ENCODE peak calls at places on chromosomes 7 and 10, in eight cellular contexts. W is A549, Q is colonic mucosa, C is endodermal cell, V is psoas muscle, Z is GM12878, M is IMR-90, O is heart right ventricle. K is an unnamed sample.

GRCh38 chr7:157593541-157593940 is 256.7 kb downstream of the DNAJB6 start:
- DNase-seq in M (no peak), Z (no peak), Q (no peak), W (no peak), C (no peak), V (no peak), O (no peak), K (no peak)

GRCh38 chr7:137390076-137390475 is 46.5 kb upstream of the PTN start:
- DNase-seq in W (no peak), M (no peak), C (no peak), O (no peak), Z (no peak), V (no peak), Q (no peak), K (no peak)

GRCh38 chr10:10975647-10976046 is 42.0 kb upstream of the CELF2 start:
- DNase-seq in M (no peak), V (no peak), W (no peak), Z (no peak), O (no peak), C (no peak), Q (no peak), K (no peak)

GRCh38 chr7:93150200-93150835 is 2.1 kb upstream of the SAMD9L start:
- DNase-seq in M (peak), Z (no peak), O (no peak), Q (no peak), C (no peak), V (no peak), W (peak), K (no peak)

GRCh38 chr7:148699024-148699771 is 495 bp downstream of the CUL1 start:
- DNase-seq in V (peak), O (peak), W (peak), C (peak), M (peak), Z (no peak), Q (peak), K (no peak)

GRCh38 chr7:149845257-149845980 is 7.2 kb downstream of the ZNF862 start:
- DNase-seq in M (no peak), Z (no peak), Q (no peak), V (no peak), W (no peak), O (no peak), C (no peak), K (no peak)

GRCh38 chr10:121450247-121450646 is 148.0 kb downstream of the FGFR2 start:
- DNase-seq in M (no peak), V (no peak), W (no peak), Z (no peak), C (peak), Q (no peak), O (no peak), K (no peak)

GRCh38 chr10:102114861-102115618 is 5.1 kb downstream of the LDB1 start:
- DNase-seq in W (peak), O (peak), C (peak), V (peak), Q (peak), Z (no peak), M (peak), K (peak)

GRCh38 chr7:81492910-81493309 is 276.9 kb downstream of the HGF start:
- DNase-seq in Z (no peak), V (no peak), C (no peak), O (no peak), M (no peak), Q (no peak), W (peak), K (no peak)

GRCh38 chr7:89042963-89043362 is 247.4 kb upstream of the TEX47 start:
- DNase-seq in Q (no peak), W (no peak), C (no peak), Z (no peak), M (no peak), V (no peak), O (no peak), K (no peak)

GRCh38 chr7:5699951-5700384 is 81.5 kb downstream of the RNF216 start:
- DNase-seq in C (no peak), M (peak), Q (no peak), Z (peak), V (no peak), W (no peak), O (no peak), K (no peak)

GRCh38 chr7:30182186-30182585 is 47.4 kb downstream of the MTURN start:
- DNase-seq in M (no peak), V (no peak), Q (no peak), Z (no peak), W (no peak), O (peak), C (no peak), K (no peak)

GRCh38 chr7:131105294-131105802 is 222.3 kb upstream of the MKLN1 start:
- DNase-seq in M (peak), C (peak), O (no peak), W (peak), Z (no peak), V (no peak), Q (no peak), K (peak)

GRCh38 chr10:132893090-132893489 is 49.3 kb downstream of the CFAP46 start:
- DNase-seq in C (no peak), W (no peak), M (no peak), Q (no peak), V (no peak), Z (no peak), O (no peak), K (no peak)

GRCh38 chr10:133207041-133207600 is 22.9 kb upstream of the UTF1 start:
- DNase-seq in W (no peak), Z (no peak), C (no peak), O (no peak), M (no peak), V (no peak), Q (no peak), K (no peak)

GRCh38 chr10:79241990-79242619 is 105.2 kb upstream of the PPIF start:
- DNase-seq in W (no peak), Q (peak), M (peak), O (peak), Z (no peak), C (peak), V (peak), K (peak)

GRCh38 chr7:51029586-51030230 is 247.0 kb upstream of the GRB10 start:
- DNase-seq in W (no peak), C (no peak), Z (no peak), V (no peak), O (no peak), Q (no peak), M (peak), K (peak)

GRCh38 chr10:3924344-3924743 is 139.3 kb upstream of the KLF6 start:
- DNase-seq in O (no peak), V (no peak), W (no peak), Z (no peak), C (no peak), Q (no peak), M (peak), K (peak)

GRCh38 chr10:6222755-6223154 is 20.0 kb downstream of the PFKFB3 start:
- DNase-seq in Z (no peak), C (no peak), M (no peak), W (no peak), O (no peak), V (no peak), Q (no peak), K (no peak)

GRCh38 chr10:131852161-131852822 is 48.5 kb upstream of the PPP2R2D start:
- DNase-seq in W (no peak), Z (no peak), C (peak), M (no peak), O (no peak), Q (no peak), V (no peak), K (no peak)

GRCh38 chr7:99504281-99504602 is 220 bp upstream of the ZKSCAN5 start:
- DNase-seq in Z (no peak), M (no peak), O (no peak), W (no peak), V (no peak), Q (no peak), C (peak), K (no peak)

GRCh38 chr10:88374392-88375145 is 208.5 kb downstream of the RNLS start:
- DNase-seq in W (no peak), M (no peak), C (no peak), Z (no peak), V (no peak), Q (peak), O (no peak), K (no peak)

GRCh38 chr7:126790763-126791162 is 462.0 kb downstream of the GRM8 start:
- DNase-seq in W (no peak), M (no peak), C (no peak), O (no peak), Q (no peak), V (no peak), Z (no peak), K (no peak)

GRCh38 chr10:72069751-72070501 is 18.4 kb downstream of the SPOCK2 start:
- DNase-seq in O (no peak), Q (no peak), M (no peak), Z (no peak), V (no peak), C (peak), W (no peak), K (no peak)

GRCh38 chr7:131557521-131558385 is 1.3 kb upstream of the PODXL start:
- DNase-seq in Q (peak), V (peak), M (no peak), Z (no peak), W (no peak), O (peak), C (peak), K (no peak)

GRCh38 chr7:103795112-103795511 is 194.3 kb downstream of the RELN start:
- DNase-seq in Z (no peak), M (peak), V (no peak), O (no peak), W (no peak), Q (no peak), C (no peak), K (no peak)

GRCh38 chr10:60827791-60828488 is 49.7 kb downstream of the CDK1 start:
- DNase-seq in O (peak), Q (no peak), W (no peak), M (peak), V (no peak), C (no peak), Z (no peak), K (peak)

GRCh38 chr10:61503051-61503450 is 49.9 kb upstream of the TMEM26 start:
- DNase-seq in W (no peak), C (no peak), Z (no peak), M (peak), Q (no peak), V (no peak), O (no peak), K (peak)

GRCh38 chr10:32953277-32953927 is 4.6 kb downstream of the ITGB1 start:
- DNase-seq in O (no peak), M (no peak), C (no peak), W (peak), V (no peak), Z (no peak), Q (no peak), K (no peak)

GRCh38 chr7:50553973-50554372 is 11.2 kb downstream of the DDC start:
- DNase-seq in C (peak), W (no peak), V (no peak), M (no peak), Q (no peak), Z (no peak), O (no peak), K (no peak)

GRCh38 chr10:44316187-44316921 is 68.5 kb downstream of the CXCL12 start:
- DNase-seq in Q (no peak), V (no peak), C (peak), O (no peak), Z (no peak), M (no peak), W (peak), K (no peak)

GRCh38 chr7:98323597-98324322 is 42.3 kb downstream of the BRI3 start:
- DNase-seq in C (peak), V (no peak), Q (no peak), O (no peak), Z (no peak), W (no peak), M (peak), K (no peak)

GRCh38 chr7:36474283-36475010 is 84.8 kb downstream of the ANLN start:
- DNase-seq in M (peak), W (no peak), Z (no peak), Q (no peak), C (no peak), O (no peak), V (no peak), K (peak)

DNA sequence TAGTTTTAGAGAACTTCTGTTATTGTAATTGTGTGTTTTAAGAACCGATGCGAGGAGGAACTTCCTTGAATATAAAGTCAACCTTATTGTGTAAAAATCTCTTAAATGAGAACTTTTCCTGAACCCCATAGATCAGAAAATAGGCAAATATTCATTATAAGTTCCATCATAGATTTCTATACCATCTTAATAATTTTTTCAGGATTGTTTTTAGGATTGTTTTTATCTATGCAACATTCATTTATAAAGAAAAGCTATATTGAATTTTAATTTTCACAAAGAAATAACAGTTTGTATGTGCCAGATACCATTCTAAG is 1.7 kb upstream of the SMNDC1 start:
- DNase-seq in Q (no peak), Z (no peak), M (no peak), W (no peak), C (no peak), V (no peak), O (no peak), K (no peak)
- TF ChIP-seq CTCF in Q (no peak), Z (no peak), M (no peak), W (no peak), C (no peak), V (no peak), O (no peak), K (peak)

GRCh38 chr7:77800158-77800557 is 1.6 kb downstream of the PHTF2 start:
- DNase-seq in W (no peak), M (peak), V (no peak), Q (peak), O (no peak), C (no peak), Z (peak), K (no peak)
- H3K27ac ChIP-seq in W (no peak), M (peak), V (peak), Q (peak), O (peak), C (no peak), Z (peak), K (no peak)

GRCh38 chr10:111344804-111345203 is 268.0 kb downstream of the ADRA2A start:
- DNase-seq in V (no peak), O (no peak), Q (no peak), C (peak), M (no peak), W (peak), Z (no peak), K (no peak)
- TF ChIP-seq CTCF in V (no peak), O (no peak), Q (no peak), C (peak), M (no peak), W (no peak), Z (peak), K (peak)

GRCh38 chr10:74797550-74797949 is 28.9 kb upstream of the KAT6B start:
- DNase-seq in Z (no peak), W (no peak), Q (no peak), V (no peak), C (no peak), O (no peak), M (no peak), K (no peak)

GRCh38 chr10:74799840-74800239 is 26.6 kb upstream of the KAT6B start:
- DNase-seq in V (no peak), Z (no peak), Q (no peak), W (peak), O (no peak), M (peak), C (no peak), K (peak)

GRCh38 chr10:74801447-74801846 is 25.0 kb upstream of the KAT6B start:
- DNase-seq in V (no peak), O (no peak), M (no peak), C (no peak), W (no peak), Z (no peak), Q (no peak), K (no peak)
- H3K27ac ChIP-seq in V (no peak), O (no peak), M (no peak), C (no peak), W (no peak), Z (no peak), Q (no peak), K (no peak)

DNA sequence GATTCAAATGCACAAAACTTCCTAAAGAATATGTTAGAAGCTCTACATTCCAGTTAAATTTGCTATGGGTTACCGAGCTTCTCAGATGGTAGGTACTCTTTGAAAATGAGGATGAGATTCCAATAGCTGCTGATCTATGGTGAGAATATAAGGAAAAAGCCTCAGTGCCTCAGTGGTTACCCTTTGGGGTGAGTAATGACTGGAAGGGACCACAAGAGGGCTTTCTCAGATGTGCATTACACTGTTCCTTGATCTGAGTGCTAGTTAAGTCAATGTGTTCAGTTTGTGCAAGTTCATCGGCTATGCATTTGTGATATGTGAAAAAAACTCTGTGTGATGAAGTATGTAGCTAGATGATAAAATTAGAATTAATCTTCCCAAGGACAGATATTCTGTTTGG is 3.5 kb downstream of the NRCAM start:
- DNase-seq in Q (no peak), M (peak), C (no peak), V (no peak), O (no peak), W (peak), Z (no peak), K (peak)
- TF ChIP-seq CTCF in Q (no peak), M (peak), C (peak), V (peak), O (no peak), W (peak), Z (peak), K (peak)

DNA sequence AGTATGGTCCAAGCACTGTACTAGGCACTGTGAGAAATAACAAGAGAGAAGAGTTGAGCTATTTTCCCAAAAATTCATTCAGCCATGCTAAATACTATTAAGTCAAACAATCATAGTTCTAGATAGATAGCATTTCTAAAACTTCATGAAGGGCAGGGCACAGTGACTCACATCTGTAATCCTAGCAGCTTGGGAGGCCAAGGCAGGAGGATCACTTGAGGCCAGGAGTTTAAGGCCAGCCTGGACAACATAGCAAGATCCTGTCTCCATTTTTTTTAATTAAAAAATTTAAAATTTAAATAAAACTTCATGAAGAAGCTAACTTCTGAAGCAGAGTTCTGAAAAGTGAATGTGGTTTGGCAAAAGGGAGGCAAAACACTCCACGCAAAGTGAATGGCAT is 29.9 kb downstream of the USP54 start:
- DNase-seq in Z (no peak), C (no peak), O (no peak), M (no peak), V (no peak), W (no peak), Q (no peak), K (no peak)
- H3K27ac ChIP-seq in Z (no peak), C (no peak), O (no peak), M (no peak), V (peak), W (no peak), Q (no peak), K (no peak)